ENCODE peak calls at places on chromosomes 1 and 21, in ten cellular contexts. W is PC-3; I is body of pancreas; N is CD4-positive, CD25-positive, alpha-beta regulatory T cell; Q is colonic mucosa; M is A549; F is aorta; E is spleen; A is uterus; O is cardiac muscle cell. K is an unnamed sample. For H3K4me1, the result is how much of the 10 kb centered on the place peaks cover.

GRCh38 chr1:23400324-23401110 is 24.0 kb downstream of the TCEA3 start:
- DNase-seq in W (no peak), I (no peak), N (no peak), Q (no peak), M (no peak), F (no peak), E (no peak), A (peak), O (peak), K (no peak)

GRCh38 chr1:219757890-219758289 is 145.0 kb upstream of the ZC3H11B start:
- DNase-seq in W (no peak), I (peak), N (no peak), Q (no peak), M (no peak), F (no peak), E (no peak), A (no peak), O (peak), K (no peak)

GRCh38 chr1:119841306-119841705 is 30.0 kb upstream of the REG4 start:
- DNase-seq in W (no peak), I (no peak), N (no peak), Q (no peak), M (no peak), F (no peak), E (no peak), A (no peak), O (peak), K (no peak)

GRCh38 chr1:43214465-43215444 is 42.6 kb downstream of the CFAP57 start:
- DNase-seq in W (no peak), I (no peak), N (no peak), Q (no peak), M (no peak), F (no peak), E (no peak), A (no peak), O (peak), K (no peak)

GRCh38 chr1:24964811-24965570 is 34.9 kb upstream of the RUNX3 start:
- DNase-seq in W (no peak), I (peak), N (peak), Q (peak), M (no peak), F (peak), E (peak), A (no peak), O (no peak), K (peak)

GRCh38 chr1:153977250-153978240 is at the start of gene JTB:
- DNase-seq in W (peak), I (peak), N (peak), Q (peak), M (peak), F (peak), E (peak), A (peak), O (peak), K (peak)

GRCh38 chr1:177423083-177423482 is 252.3 kb downstream of the BRINP2 start:
- DNase-seq in W (no peak), I (no peak), N (no peak), Q (peak), M (no peak), F (no peak), E (no peak), A (no peak), O (no peak), K (no peak)

GRCh38 chr21:37450385-37451044 is 83.9 kb downstream of the DYRK1A start:
- DNase-seq in W (peak), I (no peak), N (no peak), Q (no peak), M (no peak), F (no peak), E (no peak), A (no peak), O (peak), K (no peak)

GRCh38 chr1:182752077-182752826 is 37.3 kb upstream of the NPL start:
- DNase-seq in W (no peak), I (no peak), N (no peak), Q (no peak), M (no peak), F (no peak), E (no peak), A (no peak), O (peak), K (no peak)

GRCh38 chr1:227428803-227429202 is 110.5 kb upstream of the CDC42BPA start:
- DNase-seq in W (peak), I (peak), N (no peak), Q (peak), M (no peak), F (no peak), E (no peak), A (no peak), O (peak), K (no peak)

GRCh38 chr1:13797397-13797796 is 97.4 kb downstream of the PRDM2 start:
- DNase-seq in W (no peak), I (no peak), N (no peak), Q (no peak), M (no peak), F (no peak), E (no peak), A (no peak), O (no peak), K (no peak)

GRCh38 chr1:156773607-156774006 is 6.3 kb downstream of the PRCC start:
- DNase-seq in W (no peak), I (no peak), N (no peak), Q (no peak), M (no peak), F (no peak), E (no peak), A (no peak), O (no peak), K (no peak)

GRCh38 chr1:225500589-225501192 is 72.9 kb upstream of the LBR start:
- DNase-seq in W (no peak), I (no peak), N (no peak), Q (peak), M (no peak), F (no peak), E (no peak), A (no peak), O (no peak), K (no peak)

GRCh38 chr1:225493591-225494246 is 65.9 kb upstream of the LBR start:
- DNase-seq in W (no peak), I (no peak), N (no peak), Q (no peak), M (no peak), F (no peak), E (no peak), A (no peak), O (no peak), K (no peak)

GRCh38 chr1:225494789-225495359 is 67.0 kb upstream of the LBR start:
- DNase-seq in W (no peak), I (no peak), N (no peak), Q (no peak), M (no peak), F (no peak), E (no peak), A (no peak), O (no peak), K (no peak)

DNA sequence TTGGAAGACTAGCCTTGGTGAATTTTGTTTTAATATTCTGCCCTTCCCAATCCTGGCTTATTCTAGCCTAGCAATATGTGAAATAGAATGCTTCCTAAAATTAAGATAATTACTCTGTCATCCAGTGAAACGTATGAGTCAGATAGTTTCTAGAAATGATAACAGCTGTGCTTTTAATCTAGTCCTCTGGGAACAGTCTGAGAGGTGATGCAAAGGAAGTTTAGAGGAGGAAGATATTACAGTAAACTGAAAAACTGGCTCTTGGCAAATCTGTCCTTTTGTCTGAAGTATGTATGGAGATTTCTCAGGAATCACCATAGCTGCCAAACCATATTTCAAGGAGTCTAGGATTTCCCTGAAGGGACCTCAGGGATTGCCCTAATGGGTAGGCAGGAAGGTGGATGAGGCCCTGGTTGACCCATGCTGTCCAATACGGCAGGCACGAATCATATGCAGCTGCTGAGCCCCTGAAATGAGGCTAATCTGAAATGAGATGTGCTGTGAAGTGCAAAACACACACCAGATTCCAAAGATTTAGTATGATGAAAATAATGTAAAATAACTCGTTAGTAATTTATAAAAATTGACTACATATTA is 70.8 kb upstream of the LBR start:
- DNase-seq in W (no peak), I (no peak), N (no peak), Q (no peak), M (no peak), F (no peak), E (no peak), A (no peak), O (peak), K (no peak)
- H3K27ac ChIP-seq in W (no peak), I (no peak), N (no peak), Q (no peak), M (no peak), F (no peak), E (no peak), A (no peak), O (no peak), K (no peak)

DNA sequence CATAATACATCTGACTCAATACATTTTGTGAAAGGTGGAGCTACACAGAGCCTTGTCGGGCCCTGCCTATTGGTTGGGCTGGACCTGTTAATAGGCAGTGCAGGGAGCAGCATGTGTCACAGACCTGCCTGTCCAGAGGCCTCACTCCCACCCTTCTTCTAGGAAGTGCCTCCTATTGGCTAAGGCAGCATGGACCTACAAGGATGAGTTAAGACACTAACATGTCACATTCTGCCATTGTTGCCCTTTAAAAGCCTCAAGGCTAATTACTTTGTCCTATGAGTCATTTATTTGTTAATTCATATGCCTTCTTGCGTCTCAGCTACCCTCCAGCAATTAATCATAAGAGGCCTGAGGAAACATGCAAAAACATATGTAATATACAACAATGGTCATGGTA is 33.4 kb downstream of the CD58 start:
- DNase-seq in W (peak), I (no peak), N (no peak), Q (no peak), M (no peak), F (no peak), E (no peak), A (no peak), O (peak), K (no peak)
- H3K4me1 ChIP-seq in W (under half), I (under half), N (under half), Q (under half), M (under half), F (under half), E (under half), A (under half), O (under half), K (under half)

GRCh38 chr1:108843390-108844188 is 13.3 kb downstream of the AKNAD1 start:
- DNase-seq in W (no peak), I (no peak), N (no peak), Q (no peak), M (no peak), F (no peak), E (no peak), A (no peak), O (peak), K (no peak)

GRCh38 chr1:108847464-108847863 is 9.4 kb downstream of the AKNAD1 start:
- DNase-seq in W (no peak), I (no peak), N (no peak), Q (no peak), M (no peak), F (no peak), E (no peak), A (no peak), O (no peak), K (no peak)

GRCh38 chr1:108848802-108849201 is 8.1 kb downstream of the AKNAD1 start:
- DNase-seq in W (no peak), I (no peak), N (no peak), Q (no peak), M (no peak), F (no peak), E (no peak), A (no peak), O (no peak), K (no peak)

GRCh38 chr1:108842525-108843181 is 14.2 kb downstream of the AKNAD1 start:
- DNase-seq in W (no peak), I (no peak), N (no peak), Q (no peak), M (no peak), F (no peak), E (no peak), A (no peak), O (no peak), K (no peak)

GRCh38 chr1:108845991-108846390 is 10.9 kb downstream of the AKNAD1 start:
- DNase-seq in W (no peak), I (no peak), N (no peak), Q (no peak), M (no peak), F (no peak), E (no peak), A (no peak), O (no peak), K (no peak)
- H3K27ac ChIP-seq in W (no peak), I (no peak), N (no peak), Q (no peak), M (no peak), F (no peak), E (no peak), A (no peak), O (no peak), K (no peak)

GRCh38 chr1:46021046-46021822 is 111.2 kb downstream of the PIK3R3 start:
- DNase-seq in W (peak), I (no peak), N (no peak), Q (no peak), M (no peak), F (no peak), E (no peak), A (no peak), O (no peak), K (no peak)

GRCh38 chr1:46019348-46019747 is 113.1 kb downstream of the PIK3R3 start:
- DNase-seq in W (no peak), I (no peak), N (no peak), Q (no peak), M (no peak), F (no peak), E (no peak), A (no peak), O (no peak), K (no peak)

GRCh38 chr1:46013566-46013965 is 118.9 kb downstream of the PIK3R3 start:
- DNase-seq in W (no peak), I (no peak), N (no peak), Q (no peak), M (no peak), F (no peak), E (no peak), A (no peak), O (no peak), K (no peak)

GRCh38 chr1:46020005-46020404 is 112.4 kb downstream of the PIK3R3 start:
- DNase-seq in W (no peak), I (no peak), N (no peak), Q (no peak), M (no peak), F (no peak), E (no peak), A (no peak), O (peak), K (no peak)

DNA sequence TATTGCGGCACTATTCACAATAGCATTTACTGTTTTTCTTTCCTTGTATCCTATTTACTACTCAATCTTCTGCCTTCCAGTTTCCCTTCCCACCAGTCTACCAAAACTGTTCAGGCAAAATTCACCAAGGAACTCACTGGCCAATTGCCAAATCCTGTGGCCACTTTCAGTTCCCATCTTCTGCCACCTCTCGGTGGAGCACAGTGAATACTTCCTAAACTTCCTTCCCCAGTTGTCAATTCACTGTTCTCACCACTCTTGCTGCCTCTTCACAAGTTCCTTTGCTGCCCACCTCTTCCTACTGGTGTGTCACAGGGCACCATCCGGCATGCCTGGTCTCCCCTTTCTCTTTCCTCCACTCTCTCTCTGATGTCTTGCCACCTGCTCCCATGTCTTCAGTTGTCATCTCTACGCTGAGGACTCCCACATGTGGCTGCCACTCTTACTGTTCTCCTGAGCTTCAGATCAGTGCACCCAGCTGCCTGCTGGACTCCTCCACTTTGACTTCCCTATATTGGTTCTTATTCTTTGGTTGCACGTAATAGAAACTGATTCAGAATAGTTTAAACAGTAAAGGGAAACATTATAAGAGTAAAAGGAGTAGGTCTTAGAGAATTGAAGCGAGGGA is 114.4 kb downstream of the PIK3R3 start:
- DNase-seq in W (no peak), I (no peak), N (no peak), Q (no peak), M (no peak), F (no peak), E (no peak), A (no peak), O (no peak), K (no peak)
- H3K4me1 ChIP-seq in W (under half), I (under half), N (under half), Q (under half), M (under half), F (under half), E (under half), A (under half), O (under half), K (under half)

GRCh38 chr1:3186526-3186921 is 117.5 kb downstream of the PRDM16 start:
- DNase-seq in W (peak), I (peak), N (no peak), Q (peak), M (no peak), F (peak), E (no peak), A (peak), O (peak), K (no peak)
- H3K27ac ChIP-seq in W (no peak), I (peak), N (no peak), Q (no peak), M (no peak), F (peak), E (peak), A (peak), O (peak), K (no peak)

GRCh38 chr1:93678491-93678890 is 3.1 kb downstream of the BCAR3 start:
- DNase-seq in W (peak), I (no peak), N (no peak), Q (no peak), M (no peak), F (no peak), E (no peak), A (no peak), O (no peak), K (no peak)

GRCh38 chr1:93676424-93676823 is 5.2 kb downstream of the BCAR3 start:
- DNase-seq in W (no peak), I (no peak), N (no peak), Q (no peak), M (no peak), F (no peak), E (no peak), A (no peak), O (peak), K (no peak)

GRCh38 chr1:93678966-93679480 is 2.6 kb downstream of the BCAR3 start:
- DNase-seq in W (no peak), I (no peak), N (no peak), Q (no peak), M (no peak), F (no peak), E (no peak), A (no peak), O (no peak), K (no peak)

GRCh38 chr1:93675931-93676330 is 5.7 kb downstream of the BCAR3 start:
- DNase-seq in W (no peak), I (no peak), N (no peak), Q (no peak), M (no peak), F (no peak), E (no peak), A (no peak), O (peak), K (no peak)

DNA sequence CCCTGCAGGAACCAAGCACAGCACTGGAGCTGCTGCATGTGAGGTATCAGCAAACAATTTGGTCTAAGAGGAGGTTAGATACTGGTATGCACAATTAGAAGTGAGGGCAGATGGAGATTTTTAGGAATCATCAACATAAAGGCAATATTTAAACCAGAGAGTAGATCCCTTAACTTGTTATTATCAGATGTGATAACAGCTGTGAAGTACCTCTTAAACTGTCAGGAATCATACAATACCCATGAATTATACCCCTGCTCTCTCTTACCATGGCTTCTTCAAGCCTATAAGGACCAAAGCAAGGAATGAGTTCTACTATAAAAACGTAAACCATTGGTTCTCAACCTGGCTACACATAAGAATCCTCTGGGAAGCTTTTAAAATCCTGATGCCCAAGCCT is 3.9 kb downstream of the BCAR3 start:
- DNase-seq in W (no peak), I (no peak), N (no peak), Q (no peak), M (no peak), F (no peak), E (no peak), A (no peak), O (no peak), K (no peak)
- H3K4me1 ChIP-seq in W (half or more), I (under half), N (under half), Q (under half), M (half or more), F (under half), E (half or more), A (under half), O (under half), K (under half)

GRCh38 chr1:205214756-205215155 is 3.3 kb upstream of the DSTYK start:
- DNase-seq in W (no peak), I (no peak), N (no peak), Q (no peak), M (no peak), F (no peak), E (no peak), A (no peak), O (no peak), K (no peak)

GRCh38 chr1:205216588-205216987 is 5.1 kb upstream of the DSTYK start:
- DNase-seq in W (no peak), I (no peak), N (no peak), Q (no peak), M (no peak), F (no peak), E (no peak), A (no peak), O (no peak), K (no peak)

GRCh38 chr1:205210876-205211838 is at the start of gene DSTYK:
- DNase-seq in W (peak), I (peak), N (peak), Q (peak), M (peak), F (peak), E (peak), A (peak), O (peak), K (peak)

GRCh38 chr1:205208805-205209204 is 2.7 kb downstream of the DSTYK start:
- DNase-seq in W (no peak), I (no peak), N (no peak), Q (no peak), M (no peak), F (no peak), E (no peak), A (no peak), O (no peak), K (no peak)

DNA sequence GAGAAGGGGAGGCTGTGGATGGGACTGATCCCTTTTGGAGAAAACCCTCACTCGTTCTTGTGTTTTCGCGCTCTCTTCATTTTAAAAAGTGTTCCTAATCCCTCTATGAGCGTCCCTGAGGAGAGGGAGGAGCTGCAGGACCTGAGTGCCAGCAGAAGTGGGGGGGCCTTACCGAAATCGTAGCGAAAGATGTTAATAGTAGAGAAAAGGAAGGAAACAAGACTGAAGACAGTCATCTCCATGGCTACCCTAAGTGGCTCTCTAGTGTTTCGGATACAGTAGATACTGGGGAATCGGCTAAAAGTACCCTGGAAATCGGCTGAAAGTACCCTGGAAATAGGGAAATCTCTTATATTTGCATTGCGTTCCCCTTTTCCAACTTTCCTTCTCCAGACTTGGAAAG is 338 bp upstream of the DSTYK start:
- DNase-seq in W (no peak), I (no peak), N (no peak), Q (no peak), M (no peak), F (no peak), E (no peak), A (no peak), O (no peak), K (no peak)
- H3K27ac ChIP-seq in W (no peak), I (peak), N (peak), Q (peak), M (peak), F (no peak), E (peak), A (peak), O (peak), K (no peak)

GRCh38 chr1:118115567-118116272 is 69.3 kb downstream of the SPAG17 start:
- DNase-seq in W (peak), I (no peak), N (no peak), Q (no peak), M (no peak), F (no peak), E (no peak), A (no peak), O (no peak), K (no peak)
- H3K4me1 ChIP-seq in W (half or more), I (half or more), N (under half), Q (under half), M (under half), F (under half), E (under half), A (under half), O (under half), K (under half)